ENCODE peak calls at places on chromosomes 16 and 17, in four cellular contexts. O, L, N and A are unnamed samples.
A peak's percentile ranks its signal among the peaks of the same experiment; 100 is the strongest.

GRCh38 chr17:63699638-63700527 is at the start of gene LIMD2:
- DNase-seq in O (peak; percentile 27), L (no peak), N (no peak), A (peak; percentile 80)

GRCh38 chr16:27646811-27647210 is 96.9 kb downstream of the KATNIP start:
- DNase-seq in O (no peak), L (no peak), N (peak; percentile 36), A (no peak)

GRCh38 chr16:23830276-23830675 is 5.5 kb upstream of the PRKCB start:
- DNase-seq in O (no peak), L (no peak), N (no peak), A (no peak)

GRCh38 chr17:57976594-57976993 is 11.5 kb downstream of the VEZF1 start:
- DNase-seq in O (no peak), L (peak; percentile 86), N (no peak), A (no peak)

GRCh38 chr17:50268632-50269287 is 5.5 kb upstream of the TMEM92 start:
- DNase-seq in O (no peak), L (no peak), N (peak; percentile 51), A (no peak)

GRCh38 chr17:34556384-34556783 is 23.0 kb upstream of the TMEM132E start:
- DNase-seq in O (no peak), L (no peak), N (peak; percentile 16), A (no peak)

GRCh38 chr17:74329378-74329777 is 3.4 kb downstream of the KIF19 start:
- DNase-seq in O (no peak), L (no peak), N (no peak), A (no peak)

GRCh38 chr16:89364603-89365002 is 125.8 kb downstream of the ANKRD11 start:
- DNase-seq in O (no peak), L (no peak), N (peak; percentile 81), A (no peak)